ENCODE peak calls at places on chromosomes 16 and 17, in ten cellular contexts. One of them, this sample, is unnamed.

GRCh38 chr16:78288915-78289314 is 189.5 kb downstream of the WWOX start:
- DNase-seq in lower leg skin: no peak
- DNase-seq in GM23248: no peak
- DNase-seq in psoas muscle: no peak
- DNase-seq in choroid plexus epithelial cell: no peak
- DNase-seq in CD8-positive, alpha-beta memory T cell: no peak
- DNase-seq in bronchial epithelial cell: no peak
- DNase-seq in astrocyte of the spinal cord: no peak
- DNase-seq in colonic mucosa: no peak
- DNase-seq in H1: no peak
- DNase-seq in this sample: no peak

GRCh38 chr17:282000-282911 is 70.4 kb downstream of the RPH3AL start:
- DNase-seq in lower leg skin: no peak
- DNase-seq in GM23248: no peak
- DNase-seq in psoas muscle: no peak
- DNase-seq in choroid plexus epithelial cell: peak
- DNase-seq in CD8-positive, alpha-beta memory T cell: no peak
- DNase-seq in bronchial epithelial cell: no peak
- DNase-seq in astrocyte of the spinal cord: no peak
- DNase-seq in colonic mucosa: no peak
- DNase-seq in H1: no peak
- DNase-seq in this sample: no peak

GRCh38 chr16:66205287-66206167 is 161.0 kb upstream of the CDH5 start:
- DNase-seq in lower leg skin: no peak
- DNase-seq in GM23248: peak
- DNase-seq in psoas muscle: no peak
- DNase-seq in choroid plexus epithelial cell: no peak
- DNase-seq in CD8-positive, alpha-beta memory T cell: no peak
- DNase-seq in bronchial epithelial cell: peak
- DNase-seq in astrocyte of the spinal cord: peak
- DNase-seq in colonic mucosa: no peak
- DNase-seq in H1: peak
- DNase-seq in this sample: no peak

GRCh38 chr17:30780343-30780742 is 44.1 kb downstream of the CRLF3 start:
- DNase-seq in lower leg skin: no peak
- DNase-seq in GM23248: no peak
- DNase-seq in psoas muscle: no peak
- DNase-seq in choroid plexus epithelial cell: no peak
- DNase-seq in CD8-positive, alpha-beta memory T cell: no peak
- DNase-seq in bronchial epithelial cell: no peak
- DNase-seq in astrocyte of the spinal cord: no peak
- DNase-seq in colonic mucosa: no peak
- DNase-seq in H1: no peak
- DNase-seq in this sample: no peak

GRCh38 chr17:61411114-61411943 is 11.7 kb downstream of the TBX2 start:
- DNase-seq in lower leg skin: peak
- DNase-seq in GM23248: peak
- DNase-seq in psoas muscle: no peak
- DNase-seq in choroid plexus epithelial cell: peak
- DNase-seq in CD8-positive, alpha-beta memory T cell: peak
- DNase-seq in bronchial epithelial cell: peak
- DNase-seq in astrocyte of the spinal cord: peak
- DNase-seq in colonic mucosa: peak
- DNase-seq in H1: peak
- DNase-seq in this sample: no peak

GRCh38 chr17:18967806-18968744 is 16.1 kb downstream of the SLC5A10 start:
- DNase-seq in lower leg skin: no peak
- DNase-seq in GM23248: peak
- DNase-seq in psoas muscle: no peak
- DNase-seq in choroid plexus epithelial cell: no peak
- DNase-seq in CD8-positive, alpha-beta memory T cell: no peak
- DNase-seq in bronchial epithelial cell: peak
- DNase-seq in astrocyte of the spinal cord: no peak
- DNase-seq in colonic mucosa: peak
- DNase-seq in H1: no peak
- DNase-seq in this sample: no peak

GRCh38 chr16:81623365-81624102 is 155.6 kb upstream of the PLCG2 start:
- DNase-seq in lower leg skin: no peak
- DNase-seq in GM23248: peak
- DNase-seq in psoas muscle: no peak
- DNase-seq in choroid plexus epithelial cell: peak
- DNase-seq in CD8-positive, alpha-beta memory T cell: peak
- DNase-seq in bronchial epithelial cell: peak
- DNase-seq in astrocyte of the spinal cord: peak
- DNase-seq in colonic mucosa: peak
- DNase-seq in H1: no peak
- DNase-seq in this sample: no peak

GRCh38 chr16:69187387-69187890 is 475 bp downstream of the SNTB2 start:
- DNase-seq in lower leg skin: no peak
- DNase-seq in GM23248: peak
- DNase-seq in psoas muscle: peak
- DNase-seq in choroid plexus epithelial cell: no peak
- DNase-seq in CD8-positive, alpha-beta memory T cell: peak
- DNase-seq in bronchial epithelial cell: peak
- DNase-seq in astrocyte of the spinal cord: no peak
- DNase-seq in colonic mucosa: peak
- DNase-seq in H1: peak
- DNase-seq in this sample: no peak

GRCh38 chr16:65314246-65315003 is 192.6 kb upstream of the CDH11 start:
- DNase-seq in lower leg skin: no peak
- DNase-seq in GM23248: peak
- DNase-seq in psoas muscle: no peak
- DNase-seq in choroid plexus epithelial cell: peak
- DNase-seq in CD8-positive, alpha-beta memory T cell: no peak
- DNase-seq in bronchial epithelial cell: no peak
- DNase-seq in astrocyte of the spinal cord: peak
- DNase-seq in colonic mucosa: no peak
- DNase-seq in H1: no peak
- DNase-seq in this sample: no peak

GRCh38 chr16:56709686-56710040 is 20.3 kb upstream of the NUP93 start:
- DNase-seq in lower leg skin: no peak
- DNase-seq in GM23248: no peak
- DNase-seq in psoas muscle: no peak
- DNase-seq in choroid plexus epithelial cell: no peak
- DNase-seq in CD8-positive, alpha-beta memory T cell: no peak
- DNase-seq in bronchial epithelial cell: no peak
- DNase-seq in astrocyte of the spinal cord: no peak
- DNase-seq in colonic mucosa: no peak
- DNase-seq in H1: no peak
- DNase-seq in this sample: no peak

GRCh38 chr17:49482144-49482817 is 12.8 kb upstream of the NGFR start:
- DNase-seq in lower leg skin: no peak
- DNase-seq in GM23248: peak
- DNase-seq in psoas muscle: no peak
- DNase-seq in choroid plexus epithelial cell: peak
- DNase-seq in CD8-positive, alpha-beta memory T cell: no peak
- DNase-seq in bronchial epithelial cell: peak
- DNase-seq in astrocyte of the spinal cord: no peak
- DNase-seq in colonic mucosa: no peak
- DNase-seq in H1: no peak
- DNase-seq in this sample: no peak

GRCh38 chr16:1645914-1646525 is 32.1 kb upstream of the JPT2 start:
- DNase-seq in lower leg skin: no peak
- DNase-seq in GM23248: peak
- DNase-seq in psoas muscle: no peak
- DNase-seq in choroid plexus epithelial cell: peak
- DNase-seq in CD8-positive, alpha-beta memory T cell: no peak
- DNase-seq in bronchial epithelial cell: peak
- DNase-seq in astrocyte of the spinal cord: peak
- DNase-seq in colonic mucosa: no peak
- DNase-seq in H1: no peak
- DNase-seq in this sample: peak

GRCh38 chr16:57480127-57480753 is 6.1 kb downstream of the DOK4 start:
- DNase-seq in lower leg skin: no peak
- DNase-seq in GM23248: peak
- DNase-seq in psoas muscle: peak
- DNase-seq in choroid plexus epithelial cell: peak
- DNase-seq in CD8-positive, alpha-beta memory T cell: no peak
- DNase-seq in bronchial epithelial cell: no peak
- DNase-seq in astrocyte of the spinal cord: no peak
- DNase-seq in colonic mucosa: peak
- DNase-seq in H1: no peak
- DNase-seq in this sample: no peak

GRCh38 chr17:32298721-32299578 is 33.3 kb downstream of the RHBDL3 start:
- DNase-seq in lower leg skin: no peak
- DNase-seq in GM23248: no peak
- DNase-seq in psoas muscle: no peak
- DNase-seq in choroid plexus epithelial cell: peak
- DNase-seq in CD8-positive, alpha-beta memory T cell: no peak
- DNase-seq in bronchial epithelial cell: no peak
- DNase-seq in astrocyte of the spinal cord: no peak
- DNase-seq in colonic mucosa: no peak
- DNase-seq in H1: no peak
- DNase-seq in this sample: no peak

GRCh38 chr17:69223809-69224208 is 4.8 kb downstream of the ABCA10 start:
- DNase-seq in lower leg skin: no peak
- DNase-seq in GM23248: peak
- DNase-seq in psoas muscle: no peak
- DNase-seq in choroid plexus epithelial cell: peak
- DNase-seq in CD8-positive, alpha-beta memory T cell: no peak
- DNase-seq in bronchial epithelial cell: no peak
- DNase-seq in astrocyte of the spinal cord: peak
- DNase-seq in colonic mucosa: no peak
- DNase-seq in H1: no peak
- DNase-seq in this sample: no peak

GRCh38 chr17:77451271-77451893 is 310.6 kb downstream of the SEC14L1 start:
- DNase-seq in lower leg skin: no peak
- DNase-seq in GM23248: peak
- DNase-seq in psoas muscle: peak
- DNase-seq in choroid plexus epithelial cell: peak
- DNase-seq in CD8-positive, alpha-beta memory T cell: peak
- DNase-seq in bronchial epithelial cell: no peak
- DNase-seq in astrocyte of the spinal cord: peak
- DNase-seq in colonic mucosa: peak
- DNase-seq in H1: peak
- DNase-seq in this sample: no peak

GRCh38 chr17:66423436-66423922 is 121.1 kb downstream of the PRKCA start:
- DNase-seq in lower leg skin: no peak
- DNase-seq in GM23248: peak
- DNase-seq in psoas muscle: no peak
- DNase-seq in choroid plexus epithelial cell: no peak
- DNase-seq in CD8-positive, alpha-beta memory T cell: no peak
- DNase-seq in bronchial epithelial cell: no peak
- DNase-seq in astrocyte of the spinal cord: peak
- DNase-seq in colonic mucosa: no peak
- DNase-seq in H1: no peak
- DNase-seq in this sample: no peak

GRCh38 chr16:29025218-29025617 is 40.4 kb downstream of the LAT start:
- DNase-seq in lower leg skin: no peak
- DNase-seq in GM23248: no peak
- DNase-seq in psoas muscle: no peak
- DNase-seq in choroid plexus epithelial cell: no peak
- DNase-seq in CD8-positive, alpha-beta memory T cell: no peak
- DNase-seq in bronchial epithelial cell: no peak
- DNase-seq in astrocyte of the spinal cord: no peak
- DNase-seq in colonic mucosa: no peak
- DNase-seq in H1: no peak
- DNase-seq in this sample: no peak
- H3K4me3 ChIP-seq in lower leg skin: no peak
- H3K4me3 ChIP-seq in GM23248: no peak
- H3K4me3 ChIP-seq in psoas muscle: no peak
- H3K4me3 ChIP-seq in choroid plexus epithelial cell: no peak
- H3K4me3 ChIP-seq in CD8-positive, alpha-beta memory T cell: peak
- H3K4me3 ChIP-seq in bronchial epithelial cell: no peak
- H3K4me3 ChIP-seq in astrocyte of the spinal cord: no peak
- H3K4me3 ChIP-seq in colonic mucosa: no peak
- H3K4me3 ChIP-seq in H1: no peak
- H3K4me3 ChIP-seq in this sample: no peak

DNA sequence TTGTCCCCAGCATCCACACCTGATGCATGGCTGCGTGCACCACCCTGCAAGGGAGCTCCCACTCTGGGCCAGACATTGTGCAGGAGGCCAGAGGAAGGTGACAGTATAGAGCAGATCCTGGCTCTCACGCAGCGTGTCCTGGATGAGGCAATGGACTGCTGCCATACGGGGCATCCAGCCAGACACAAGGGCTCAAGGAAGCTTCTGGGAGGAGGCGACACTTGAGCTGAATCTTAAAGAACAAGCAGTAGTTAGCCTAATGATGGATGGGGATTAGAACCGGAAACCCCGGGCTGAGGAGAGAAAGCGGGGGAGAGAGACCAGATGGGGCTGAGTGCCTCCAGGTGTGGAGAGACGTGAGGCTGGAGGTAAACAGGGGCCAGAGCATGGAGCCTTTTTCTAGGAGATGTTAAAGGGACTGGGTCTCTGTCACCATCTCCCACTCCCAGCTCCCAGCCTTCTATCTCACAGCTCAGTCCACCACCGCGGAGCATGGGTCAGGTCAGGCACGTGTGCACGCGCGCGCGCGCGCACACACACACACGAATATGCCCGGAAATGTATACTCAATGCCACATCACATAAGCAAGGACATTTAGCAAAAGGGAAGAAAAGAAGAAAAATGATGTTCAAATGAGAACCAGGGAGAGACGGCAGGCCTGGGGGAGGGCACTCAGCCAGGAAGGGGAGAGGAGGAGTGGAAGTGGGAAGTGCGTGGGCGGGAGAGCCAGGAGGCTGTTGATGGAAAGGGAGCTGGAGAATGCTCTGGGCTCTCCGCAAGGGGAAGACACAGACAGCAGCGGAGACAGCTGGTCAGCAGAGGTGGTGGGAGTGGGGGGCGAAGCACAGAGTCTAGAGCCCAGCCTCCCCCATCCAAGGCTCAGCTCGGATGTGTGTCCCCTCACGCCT is 46.2 kb downstream of the CCDC42 start:
- DNase-seq in lower leg skin: no peak
- DNase-seq in GM23248: peak
- DNase-seq in psoas muscle: peak
- DNase-seq in choroid plexus epithelial cell: peak
- DNase-seq in CD8-positive, alpha-beta memory T cell: no peak
- DNase-seq in bronchial epithelial cell: no peak
- DNase-seq in astrocyte of the spinal cord: peak
- DNase-seq in colonic mucosa: peak
- DNase-seq in H1: no peak
- DNase-seq in this sample: no peak
- H3K4me3 ChIP-seq in lower leg skin: no peak
- H3K4me3 ChIP-seq in GM23248: peak
- H3K4me3 ChIP-seq in psoas muscle: peak
- H3K4me3 ChIP-seq in choroid plexus epithelial cell: peak
- H3K4me3 ChIP-seq in CD8-positive, alpha-beta memory T cell: no peak
- H3K4me3 ChIP-seq in bronchial epithelial cell: no peak
- H3K4me3 ChIP-seq in astrocyte of the spinal cord: no peak
- H3K4me3 ChIP-seq in colonic mucosa: no peak
- H3K4me3 ChIP-seq in H1: no peak
- H3K4me3 ChIP-seq in this sample: peak

GRCh38 chr17:74427048-74427762 is 4.7 kb upstream of the GPRC5C start:
- DNase-seq in lower leg skin: no peak
- DNase-seq in GM23248: no peak
- DNase-seq in psoas muscle: peak
- DNase-seq in choroid plexus epithelial cell: no peak
- DNase-seq in CD8-positive, alpha-beta memory T cell: no peak
- DNase-seq in bronchial epithelial cell: peak
- DNase-seq in astrocyte of the spinal cord: no peak
- DNase-seq in colonic mucosa: peak
- DNase-seq in H1: no peak
- DNase-seq in this sample: no peak
- H3K4me3 ChIP-seq in lower leg skin: no peak
- H3K4me3 ChIP-seq in GM23248: no peak
- H3K4me3 ChIP-seq in psoas muscle: peak
- H3K4me3 ChIP-seq in choroid plexus epithelial cell: no peak
- H3K4me3 ChIP-seq in CD8-positive, alpha-beta memory T cell: no peak
- H3K4me3 ChIP-seq in bronchial epithelial cell: no peak
- H3K4me3 ChIP-seq in astrocyte of the spinal cord: no peak
- H3K4me3 ChIP-seq in colonic mucosa: no peak
- H3K4me3 ChIP-seq in H1: no peak
- H3K4me3 ChIP-seq in this sample: no peak

GRCh38 chr17:40483679-40484078 is 17.7 kb downstream of the TNS4 start:
- DNase-seq in lower leg skin: no peak
- DNase-seq in GM23248: no peak
- DNase-seq in psoas muscle: no peak
- DNase-seq in choroid plexus epithelial cell: no peak
- DNase-seq in CD8-positive, alpha-beta memory T cell: no peak
- DNase-seq in bronchial epithelial cell: peak
- DNase-seq in astrocyte of the spinal cord: no peak
- DNase-seq in colonic mucosa: no peak
- DNase-seq in H1: no peak
- DNase-seq in this sample: no peak
- H3K4me3 ChIP-seq in lower leg skin: no peak
- H3K4me3 ChIP-seq in GM23248: no peak
- H3K4me3 ChIP-seq in psoas muscle: no peak
- H3K4me3 ChIP-seq in choroid plexus epithelial cell: no peak
- H3K4me3 ChIP-seq in CD8-positive, alpha-beta memory T cell: no peak
- H3K4me3 ChIP-seq in bronchial epithelial cell: no peak
- H3K4me3 ChIP-seq in astrocyte of the spinal cord: no peak
- H3K4me3 ChIP-seq in colonic mucosa: no peak
- H3K4me3 ChIP-seq in H1: no peak
- H3K4me3 ChIP-seq in this sample: no peak

This sample was measured in BJ.